ENCODE peak calls at places on chromosomes 13 and 19, in eight cellular contexts. One of them, this sample, is unnamed.

GRCh38 chr13:22812793-22813192 is 368.0 kb upstream of the SGCG start:
- DNase-seq in A172: no peak
- DNase-seq in activated CD4-positive, alpha-beta T cell treated with anti-CD3 and anti-CD28 coated beads, Interleukin-2, amount 10 ng/mL, durations not matched to agents 24 days and 14 days: no peak
- DNase-seq in activated CD8-positive, alpha-beta memory T cell treated with anti-CD3 and anti-CD28 coated beads, Interleukin-2, amount 50 U/mL, for 4 hours: no peak
- DNase-seq in stimulated activated CD4-positive, alpha-beta T cell treated with anti-CD3 and anti-CD28 coated beads, Interleukin-1b, Interleukin-23, amount 100 ng/mL, for 24 hours: no peak
- DNase-seq in NCI-H1417: no peak
- DNase-seq in caudate nucleus: no peak
- DNase-seq in GOT3: no peak
- DNase-seq in this sample: no peak

GRCh38 chr13:34926513-34926912 is 15.6 kb upstream of the NBEA start:
- DNase-seq in A172: peak
- DNase-seq in activated CD4-positive, alpha-beta T cell treated with anti-CD3 and anti-CD28 coated beads, Interleukin-2, amount 10 ng/mL, durations not matched to agents 24 days and 14 days: no peak
- DNase-seq in activated CD8-positive, alpha-beta memory T cell treated with anti-CD3 and anti-CD28 coated beads, Interleukin-2, amount 50 U/mL, for 4 hours: no peak
- DNase-seq in stimulated activated CD4-positive, alpha-beta T cell treated with anti-CD3 and anti-CD28 coated beads, Interleukin-1b, Interleukin-23, amount 100 ng/mL, for 24 hours: no peak
- DNase-seq in NCI-H1417: no peak
- DNase-seq in caudate nucleus: no peak
- DNase-seq in GOT3: no peak
- DNase-seq in this sample: no peak

GRCh38 chr13:19845758-19846157 is 17.7 kb downstream of the ZMYM5 start:
- DNase-seq in A172: peak
- DNase-seq in activated CD4-positive, alpha-beta T cell treated with anti-CD3 and anti-CD28 coated beads, Interleukin-2, amount 10 ng/mL, durations not matched to agents 24 days and 14 days: no peak
- DNase-seq in activated CD8-positive, alpha-beta memory T cell treated with anti-CD3 and anti-CD28 coated beads, Interleukin-2, amount 50 U/mL, for 4 hours: no peak
- DNase-seq in stimulated activated CD4-positive, alpha-beta T cell treated with anti-CD3 and anti-CD28 coated beads, Interleukin-1b, Interleukin-23, amount 100 ng/mL, for 24 hours: no peak
- DNase-seq in NCI-H1417: no peak
- DNase-seq in caudate nucleus: peak
- DNase-seq in GOT3: no peak
- DNase-seq in this sample: no peak

GRCh38 chr19:39131255-39131755 is 5.7 kb downstream of the PAK4 start:
- DNase-seq in A172: no peak
- DNase-seq in activated CD4-positive, alpha-beta T cell treated with anti-CD3 and anti-CD28 coated beads, Interleukin-2, amount 10 ng/mL, durations not matched to agents 24 days and 14 days: no peak
- DNase-seq in activated CD8-positive, alpha-beta memory T cell treated with anti-CD3 and anti-CD28 coated beads, Interleukin-2, amount 50 U/mL, for 4 hours: no peak
- DNase-seq in stimulated activated CD4-positive, alpha-beta T cell treated with anti-CD3 and anti-CD28 coated beads, Interleukin-1b, Interleukin-23, amount 100 ng/mL, for 24 hours: no peak
- DNase-seq in NCI-H1417: no peak
- DNase-seq in caudate nucleus: no peak
- DNase-seq in GOT3: no peak
- DNase-seq in this sample: no peak

GRCh38 chr13:53141336-53141735 is 112.7 kb downstream of the OLFM4 start:
- DNase-seq in A172: no peak
- DNase-seq in activated CD4-positive, alpha-beta T cell treated with anti-CD3 and anti-CD28 coated beads, Interleukin-2, amount 10 ng/mL, durations not matched to agents 24 days and 14 days: no peak
- DNase-seq in activated CD8-positive, alpha-beta memory T cell treated with anti-CD3 and anti-CD28 coated beads, Interleukin-2, amount 50 U/mL, for 4 hours: no peak
- DNase-seq in stimulated activated CD4-positive, alpha-beta T cell treated with anti-CD3 and anti-CD28 coated beads, Interleukin-1b, Interleukin-23, amount 100 ng/mL, for 24 hours: no peak
- DNase-seq in NCI-H1417: no peak
- DNase-seq in caudate nucleus: no peak
- DNase-seq in GOT3: no peak
- DNase-seq in this sample: no peak

GRCh38 chr19:12139885-12140544 is at the start of gene ZNF20:
- DNase-seq in A172: peak
- DNase-seq in activated CD4-positive, alpha-beta T cell treated with anti-CD3 and anti-CD28 coated beads, Interleukin-2, amount 10 ng/mL, durations not matched to agents 24 days and 14 days: peak
- DNase-seq in activated CD8-positive, alpha-beta memory T cell treated with anti-CD3 and anti-CD28 coated beads, Interleukin-2, amount 50 U/mL, for 4 hours: peak
- DNase-seq in stimulated activated CD4-positive, alpha-beta T cell treated with anti-CD3 and anti-CD28 coated beads, Interleukin-1b, Interleukin-23, amount 100 ng/mL, for 24 hours: peak
- DNase-seq in NCI-H1417: peak
- DNase-seq in caudate nucleus: peak
- DNase-seq in GOT3: peak
- DNase-seq in this sample: peak

GRCh38 chr13:52862358-52863206 is 14.1 kb upstream of the PCDH8 start:
- DNase-seq in A172: peak
- DNase-seq in activated CD4-positive, alpha-beta T cell treated with anti-CD3 and anti-CD28 coated beads, Interleukin-2, amount 10 ng/mL, durations not matched to agents 24 days and 14 days: peak
- DNase-seq in activated CD8-positive, alpha-beta memory T cell treated with anti-CD3 and anti-CD28 coated beads, Interleukin-2, amount 50 U/mL, for 4 hours: no peak
- DNase-seq in stimulated activated CD4-positive, alpha-beta T cell treated with anti-CD3 and anti-CD28 coated beads, Interleukin-1b, Interleukin-23, amount 100 ng/mL, for 24 hours: no peak
- DNase-seq in NCI-H1417: peak
- DNase-seq in caudate nucleus: no peak
- DNase-seq in GOT3: no peak
- DNase-seq in this sample: no peak

GRCh38 chr19:48745208-48745995 is 1.3 kb downstream of the IZUMO1 start:
- DNase-seq in A172: no peak
- DNase-seq in activated CD4-positive, alpha-beta T cell treated with anti-CD3 and anti-CD28 coated beads, Interleukin-2, amount 10 ng/mL, durations not matched to agents 24 days and 14 days: peak
- DNase-seq in activated CD8-positive, alpha-beta memory T cell treated with anti-CD3 and anti-CD28 coated beads, Interleukin-2, amount 50 U/mL, for 4 hours: peak
- DNase-seq in stimulated activated CD4-positive, alpha-beta T cell treated with anti-CD3 and anti-CD28 coated beads, Interleukin-1b, Interleukin-23, amount 100 ng/mL, for 24 hours: no peak
- DNase-seq in NCI-H1417: peak
- DNase-seq in caudate nucleus: peak
- DNase-seq in GOT3: no peak
- DNase-seq in this sample: peak

GRCh38 chr19:38691938-38692457 is 44.5 kb downstream of the ACTN4 start:
- DNase-seq in A172: peak
- DNase-seq in activated CD4-positive, alpha-beta T cell treated with anti-CD3 and anti-CD28 coated beads, Interleukin-2, amount 10 ng/mL, durations not matched to agents 24 days and 14 days: no peak
- DNase-seq in activated CD8-positive, alpha-beta memory T cell treated with anti-CD3 and anti-CD28 coated beads, Interleukin-2, amount 50 U/mL, for 4 hours: no peak
- DNase-seq in stimulated activated CD4-positive, alpha-beta T cell treated with anti-CD3 and anti-CD28 coated beads, Interleukin-1b, Interleukin-23, amount 100 ng/mL, for 24 hours: no peak
- DNase-seq in NCI-H1417: no peak
- DNase-seq in caudate nucleus: no peak
- DNase-seq in GOT3: no peak
- DNase-seq in this sample: no peak

GRCh38 chr19:5893907-5894703 is 9.5 kb downstream of the NDUFA11 start:
- DNase-seq in A172: no peak
- DNase-seq in activated CD4-positive, alpha-beta T cell treated with anti-CD3 and anti-CD28 coated beads, Interleukin-2, amount 10 ng/mL, durations not matched to agents 24 days and 14 days: no peak
- DNase-seq in activated CD8-positive, alpha-beta memory T cell treated with anti-CD3 and anti-CD28 coated beads, Interleukin-2, amount 50 U/mL, for 4 hours: no peak
- DNase-seq in stimulated activated CD4-positive, alpha-beta T cell treated with anti-CD3 and anti-CD28 coated beads, Interleukin-1b, Interleukin-23, amount 100 ng/mL, for 24 hours: no peak
- DNase-seq in NCI-H1417: no peak
- DNase-seq in caudate nucleus: no peak
- DNase-seq in GOT3: no peak
- DNase-seq in this sample: no peak

This sample was measured in NCI-H2227 treated with DMSO at 0.1 percent for 48 hours.